ENCODE peak calls at places on chromosomes 11 and 22, in six cellular contexts. One of them, this sample, is unnamed.

GRCh38 chr11:11894486-11894885 is 52.7 kb downstream of the USP47 start:
- DNase-seq in AG04450: no peak
- DNase-seq in CD8-positive, alpha-beta memory T cell: no peak
- DNase-seq in stimulated activated CD4-positive, alpha-beta T cell treated with anti-CD3 and anti-CD28 coated beads, Interleukin-1b, Interleukin-23, amount 100 ng/mL, for 48 hours: no peak
- DNase-seq in type B pancreatic cell: no peak
- DNase-seq in adrenal gland: no peak
- DNase-seq in this sample: no peak

GRCh38 chr22:17797721-17798559 is 23.7 kb upstream of the BID start:
- DNase-seq in AG04450: no peak
- DNase-seq in CD8-positive, alpha-beta memory T cell: no peak
- DNase-seq in stimulated activated CD4-positive, alpha-beta T cell treated with anti-CD3 and anti-CD28 coated beads, Interleukin-1b, Interleukin-23, amount 100 ng/mL, for 48 hours: no peak
- DNase-seq in type B pancreatic cell: no peak
- DNase-seq in adrenal gland: no peak
- DNase-seq in this sample: no peak

GRCh38 chr11:22599458-22599857 is 26.2 kb downstream of the FANCF start:
- DNase-seq in AG04450: no peak
- DNase-seq in CD8-positive, alpha-beta memory T cell: no peak
- DNase-seq in stimulated activated CD4-positive, alpha-beta T cell treated with anti-CD3 and anti-CD28 coated beads, Interleukin-1b, Interleukin-23, amount 100 ng/mL, for 48 hours: no peak
- DNase-seq in type B pancreatic cell: no peak
- DNase-seq in adrenal gland: no peak
- DNase-seq in this sample: no peak

GRCh38 chr22:22520667-22521602 is 865 bp upstream of the ZNF280A start:
- DNase-seq in AG04450: no peak
- DNase-seq in CD8-positive, alpha-beta memory T cell: no peak
- DNase-seq in stimulated activated CD4-positive, alpha-beta T cell treated with anti-CD3 and anti-CD28 coated beads, Interleukin-1b, Interleukin-23, amount 100 ng/mL, for 48 hours: no peak
- DNase-seq in type B pancreatic cell: no peak
- DNase-seq in adrenal gland: peak; percentile 57
- DNase-seq in this sample: no peak

GRCh38 chr22:47801541-47802245 is 1039.2 kb downstream of the TBC1D22A start:
- DNase-seq in AG04450: no peak
- DNase-seq in CD8-positive, alpha-beta memory T cell: no peak
- DNase-seq in stimulated activated CD4-positive, alpha-beta T cell treated with anti-CD3 and anti-CD28 coated beads, Interleukin-1b, Interleukin-23, amount 100 ng/mL, for 48 hours: no peak
- DNase-seq in type B pancreatic cell: peak; percentile 29
- DNase-seq in adrenal gland: no peak
- DNase-seq in this sample: peak; percentile 91

GRCh38 chr11:31699066-31699465 is 112.1 kb downstream of the PAX6 start:
- DNase-seq in AG04450: no peak
- DNase-seq in CD8-positive, alpha-beta memory T cell: no peak
- DNase-seq in stimulated activated CD4-positive, alpha-beta T cell treated with anti-CD3 and anti-CD28 coated beads, Interleukin-1b, Interleukin-23, amount 100 ng/mL, for 48 hours: no peak
- DNase-seq in type B pancreatic cell: no peak
- DNase-seq in adrenal gland: no peak
- DNase-seq in this sample: no peak

GRCh38 chr11:118415051-118415738 is 13.8 kb downstream of the ATP5MG start:
- DNase-seq in AG04450: no peak
- DNase-seq in CD8-positive, alpha-beta memory T cell: no peak
- DNase-seq in stimulated activated CD4-positive, alpha-beta T cell treated with anti-CD3 and anti-CD28 coated beads, Interleukin-1b, Interleukin-23, amount 100 ng/mL, for 48 hours: no peak
- DNase-seq in type B pancreatic cell: no peak
- DNase-seq in adrenal gland: no peak
- DNase-seq in this sample: no peak

GRCh38 chr11:61754534-61755482 is 2.4 kb downstream of the MYRF start:
- DNase-seq in AG04450: no peak
- DNase-seq in CD8-positive, alpha-beta memory T cell: no peak
- DNase-seq in stimulated activated CD4-positive, alpha-beta T cell treated with anti-CD3 and anti-CD28 coated beads, Interleukin-1b, Interleukin-23, amount 100 ng/mL, for 48 hours: no peak
- DNase-seq in type B pancreatic cell: no peak
- DNase-seq in adrenal gland: no peak
- DNase-seq in this sample: no peak

GRCh38 chr11:83573097-83573496 is 286.9 kb upstream of the CCDC90B start:
- DNase-seq in AG04450: no peak
- DNase-seq in CD8-positive, alpha-beta memory T cell: no peak
- DNase-seq in stimulated activated CD4-positive, alpha-beta T cell treated with anti-CD3 and anti-CD28 coated beads, Interleukin-1b, Interleukin-23, amount 100 ng/mL, for 48 hours: no peak
- DNase-seq in type B pancreatic cell: no peak
- DNase-seq in adrenal gland: no peak
- DNase-seq in this sample: no peak

GRCh38 chr11:17371614-17372013 is 16.8 kb downstream of the KCNJ11 start:
- DNase-seq in AG04450: no peak
- DNase-seq in CD8-positive, alpha-beta memory T cell: no peak
- DNase-seq in stimulated activated CD4-positive, alpha-beta T cell treated with anti-CD3 and anti-CD28 coated beads, Interleukin-1b, Interleukin-23, amount 100 ng/mL, for 48 hours: no peak
- DNase-seq in type B pancreatic cell: no peak
- DNase-seq in adrenal gland: no peak
- DNase-seq in this sample: no peak

GRCh38 chr11:76185931-76186401 is 20.3 kb downstream of the WNT11 start:
- DNase-seq in AG04450: no peak
- DNase-seq in CD8-positive, alpha-beta memory T cell: no peak
- DNase-seq in stimulated activated CD4-positive, alpha-beta T cell treated with anti-CD3 and anti-CD28 coated beads, Interleukin-1b, Interleukin-23, amount 100 ng/mL, for 48 hours: no peak
- DNase-seq in type B pancreatic cell: no peak
- DNase-seq in adrenal gland: peak; percentile 91
- DNase-seq in this sample: no peak

GRCh38 chr11:65423516-65424199 is 1.1 kb downstream of the NEAT1 start:
- DNase-seq in AG04450: no peak
- DNase-seq in CD8-positive, alpha-beta memory T cell: no peak
- DNase-seq in stimulated activated CD4-positive, alpha-beta T cell treated with anti-CD3 and anti-CD28 coated beads, Interleukin-1b, Interleukin-23, amount 100 ng/mL, for 48 hours: peak; percentile 38
- DNase-seq in type B pancreatic cell: no peak
- DNase-seq in adrenal gland: no peak
- DNase-seq in this sample: no peak

GRCh38 chr11:62345862-62346261 is 8.6 kb downstream of the ASRGL1 start:
- DNase-seq in AG04450: no peak
- DNase-seq in CD8-positive, alpha-beta memory T cell: no peak
- DNase-seq in stimulated activated CD4-positive, alpha-beta T cell treated with anti-CD3 and anti-CD28 coated beads, Interleukin-1b, Interleukin-23, amount 100 ng/mL, for 48 hours: no peak
- DNase-seq in type B pancreatic cell: no peak
- DNase-seq in adrenal gland: no peak
- DNase-seq in this sample: no peak

GRCh38 chr11:72004515-72005346 is 6.0 kb downstream of the IL18BP start:
- DNase-seq in AG04450: no peak
- DNase-seq in CD8-positive, alpha-beta memory T cell: no peak
- DNase-seq in stimulated activated CD4-positive, alpha-beta T cell treated with anti-CD3 and anti-CD28 coated beads, Interleukin-1b, Interleukin-23, amount 100 ng/mL, for 48 hours: no peak
- DNase-seq in type B pancreatic cell: no peak
- DNase-seq in adrenal gland: peak; percentile 30
- DNase-seq in this sample: no peak

GRCh38 chr11:71249301-71249700 is 3.1 kb downstream of the SHANK2 start:
- DNase-seq in AG04450: no peak
- DNase-seq in CD8-positive, alpha-beta memory T cell: no peak
- DNase-seq in stimulated activated CD4-positive, alpha-beta T cell treated with anti-CD3 and anti-CD28 coated beads, Interleukin-1b, Interleukin-23, amount 100 ng/mL, for 48 hours: no peak
- DNase-seq in type B pancreatic cell: no peak
- DNase-seq in adrenal gland: no peak
- DNase-seq in this sample: no peak

GRCh38 chr11:74783241-74783871 is 34.7 kb downstream of the RNF169 start:
- DNase-seq in AG04450: no peak
- DNase-seq in CD8-positive, alpha-beta memory T cell: no peak
- DNase-seq in stimulated activated CD4-positive, alpha-beta T cell treated with anti-CD3 and anti-CD28 coated beads, Interleukin-1b, Interleukin-23, amount 100 ng/mL, for 48 hours: peak; percentile 5
- DNase-seq in type B pancreatic cell: no peak
- DNase-seq in adrenal gland: no peak
- DNase-seq in this sample: no peak

GRCh38 chr22:23305321-23305910 is 125.1 kb downstream of the BCR start:
- DNase-seq in AG04450: no peak
- DNase-seq in CD8-positive, alpha-beta memory T cell: no peak
- DNase-seq in stimulated activated CD4-positive, alpha-beta T cell treated with anti-CD3 and anti-CD28 coated beads, Interleukin-1b, Interleukin-23, amount 100 ng/mL, for 48 hours: no peak
- DNase-seq in type B pancreatic cell: peak; percentile 64
- DNase-seq in adrenal gland: peak; percentile 33
- DNase-seq in this sample: no peak

GRCh38 chr11:106156290-106156937 is 79.0 kb downstream of the AASDHPPT start:
- DNase-seq in AG04450: peak; percentile 70
- DNase-seq in CD8-positive, alpha-beta memory T cell: no peak
- DNase-seq in stimulated activated CD4-positive, alpha-beta T cell treated with anti-CD3 and anti-CD28 coated beads, Interleukin-1b, Interleukin-23, amount 100 ng/mL, for 48 hours: no peak
- DNase-seq in type B pancreatic cell: no peak
- DNase-seq in adrenal gland: peak; percentile 52
- DNase-seq in this sample: no peak

GRCh38 chr11:57460756-57461749 is 725 bp downstream of the RTN4RL2 start:
- DNase-seq in AG04450: no peak
- DNase-seq in CD8-positive, alpha-beta memory T cell: no peak
- DNase-seq in stimulated activated CD4-positive, alpha-beta T cell treated with anti-CD3 and anti-CD28 coated beads, Interleukin-1b, Interleukin-23, amount 100 ng/mL, for 48 hours: no peak
- DNase-seq in type B pancreatic cell: no peak
- DNase-seq in adrenal gland: no peak
- DNase-seq in this sample: no peak

GRCh38 chr22:36863281-36863680 is 2.5 kb downstream of the NCF4 start:
- DNase-seq in AG04450: no peak
- DNase-seq in CD8-positive, alpha-beta memory T cell: no peak
- DNase-seq in stimulated activated CD4-positive, alpha-beta T cell treated with anti-CD3 and anti-CD28 coated beads, Interleukin-1b, Interleukin-23, amount 100 ng/mL, for 48 hours: no peak
- DNase-seq in type B pancreatic cell: no peak
- DNase-seq in adrenal gland: no peak
- DNase-seq in this sample: no peak